ENCODE peak calls at places on chromosome 22, in five cellular contexts. T is adipocyte, E is heart left ventricle, J is non-pigmented ciliary epithelial cell, V is anterior cingulate cortex. N is an unnamed sample.

GRCh38 chr22:17772249-17772962 is 1.9 kb downstream of the BID start:
- DNase-seq in E (no peak), J (no peak), T (peak), V (no peak), N (peak)

GRCh38 chr22:29031236-29031982 is 30.2 kb downstream of the C22orf31 start:
- DNase-seq in T (peak), J (peak), E (peak), V (no peak), N (peak)

GRCh38 chr22:24024354-24024753 is 13.2 kb downstream of the CABIN1 start:
- DNase-seq in J (no peak), V (no peak), T (no peak), E (no peak), N (no peak)

GRCh38 chr22:36510966-36511881 is 4.4 kb upstream of the FOXRED2 start:
- DNase-seq in J (no peak), E (no peak), V (peak), T (peak), N (peak)

GRCh38 chr22:45280583-45280972 is 4.2 kb upstream of the UPK3A start:
- DNase-seq in J (no peak), E (no peak), T (no peak), V (no peak), N (no peak)

GRCh38 chr22:20589614-20590476 is 82.4 kb downstream of the MED15 start:
- DNase-seq in V (no peak), J (no peak), E (no peak), T (no peak), N (no peak)

GRCh38 chr22:46443850-46444389 is 93.5 kb downstream of the CELSR1 start:
- DNase-seq in T (no peak), V (no peak), E (peak), J (no peak), N (no peak)

GRCh38 chr22:37639070-37639760 is at the start of gene SH3BP1:
- DNase-seq in T (peak), E (peak), V (no peak), J (no peak), N (no peak)

GRCh38 chr22:50726643-50727340 is 11.2 kb upstream of the ACR start:
- DNase-seq in E (no peak), T (no peak), V (no peak), J (no peak), N (no peak)

GRCh38 chr22:20093437-20093836 is 13.4 kb downstream of the DGCR8 start:
- DNase-seq in T (no peak), E (peak), J (no peak), V (no peak), N (no peak)

GRCh38 chr22:41998361-41999261 is at the start of gene WBP2NL:
- DNase-seq in E (peak), J (peak), V (peak), T (peak), N (no peak)

GRCh38 chr22:42062506-42063190 is 8.0 kb downstream of the NAGA start:
- DNase-seq in E (no peak), T (no peak), V (no peak), J (no peak), N (no peak)

GRCh38 chr22:20844055-20845037 is 14.3 kb downstream of the PI4KA start:
- DNase-seq in J (no peak), T (no peak), V (no peak), E (no peak), N (no peak)

GRCh38 chr22:30202531-30203006 is 44.0 kb downstream of the LIF start:
- DNase-seq in T (peak), E (no peak), J (no peak), V (no peak), N (no peak)

GRCh38 chr22:24953294-24954113 is 988 bp downstream of the KIAA1671 start:
- DNase-seq in V (no peak), T (no peak), E (peak), J (no peak), N (no peak)

GRCh38 chr22:16969508-16970327 is 38.3 kb downstream of the GAB4 start:
- DNase-seq in V (no peak), T (no peak), E (no peak), J (no peak), N (no peak)

GRCh38 chr22:47672526-47672925 is 910.1 kb downstream of the TBC1D22A start:
- DNase-seq in J (no peak), T (no peak), E (no peak), V (no peak), N (no peak)

GRCh38 chr22:21042978-21043855 is 2.5 kb upstream of the LRRC74B start:
- DNase-seq in V (no peak), T (no peak), E (peak), J (no peak), N (no peak)

GRCh38 chr22:42344391-42344861 is 74.0 kb upstream of the TCF20 start:
- DNase-seq in V (peak), T (no peak), E (peak), J (no peak), N (no peak)

GRCh38 chr22:35971418-35972119 is 57.1 kb downstream of the RBFOX2 start:
- DNase-seq in E (no peak), J (no peak), V (no peak), T (peak), N (no peak)

GRCh38 chr22:48351376-48352085 is 1476.1 kb downstream of the BRD1 start:
- DNase-seq in V (no peak), T (no peak), J (no peak), E (no peak), N (no peak)

GRCh38 chr22:26066534-26066933 is 102.7 kb upstream of the SEZ6L start:
- DNase-seq in J (no peak), V (no peak), T (no peak), E (no peak), N (no peak)

GRCh38 chr22:39960791-39961746 is 872 bp downstream of the TMA7B start:
- DNase-seq in V (no peak), E (no peak), T (peak), J (peak), N (no peak)

GRCh38 chr22:28902490-28902889 is 19.1 kb downstream of the ZNRF3 start:
- DNase-seq in E (no peak), V (no peak), T (no peak), J (no peak), N (no peak)

GRCh38 chr22:33332538-33332937 is 274.4 kb upstream of the SYN3 start:
- DNase-seq in T (no peak), E (peak), J (no peak), V (no peak), N (no peak)

GRCh38 chr22:22210375-22210774 is 34.2 kb upstream of the VPREB1 start:
- DNase-seq in T (peak), J (peak), E (no peak), V (no peak), N (peak)

GRCh38 chr22:33658775-33659174 is 261.5 kb downstream of the LARGE1 start:
- DNase-seq in T (peak), V (no peak), J (no peak), E (peak), N (no peak)

GRCh38 chr22:38433871-38434270 is 21.1 kb downstream of the KCNJ4 start:
- DNase-seq in E (no peak), V (no peak), T (no peak), J (no peak), N (no peak)

N was measured in SW 1271.